ENCODE peak calls at places on chromosomes 1 and 21, in four cellular contexts. I, A, Q and Y are unnamed samples.

GRCh38 chr1:235943581-235944114 is 76.9 kb upstream of the LYST start:
- DNase-seq in I (peak; percentile 98), A (no peak), Q (no peak), Y (no peak)

GRCh38 chr1:109640285-109640865 is 15.5 kb upstream of the GSTM4 start:
- DNase-seq in I (no peak), A (peak; percentile 83), Q (peak; percentile 87), Y (peak; percentile 83)

GRCh38 chr1:27862671-27863551 is 9.4 kb upstream of the THEMIS2 start:
- DNase-seq in I (peak; percentile 92), A (no peak), Q (no peak), Y (peak; percentile 41)

GRCh38 chr1:153348511-153349362 is at the start of gene PGLYRP4:
- DNase-seq in I (no peak), A (no peak), Q (no peak), Y (no peak)

GRCh38 chr1:86957206-86957605 is 42.8 kb downstream of the HS2ST1 start:
- DNase-seq in I (no peak), A (no peak), Q (no peak), Y (no peak)

GRCh38 chr1:154750681-154751665 is 119.1 kb downstream of the KCNN3 start:
- DNase-seq in I (no peak), A (no peak), Q (no peak), Y (no peak)

GRCh38 chr1:110242062-110242461 is 31.9 kb downstream of the KCNC4 start:
- DNase-seq in I (no peak), A (no peak), Q (no peak), Y (no peak)

GRCh38 chr21:29271927-29272333 is 26.8 kb upstream of the BACH1 start:
- DNase-seq in I (no peak), A (no peak), Q (no peak), Y (no peak)

GRCh38 chr1:225526878-225527277 is 99.0 kb upstream of the LBR start:
- DNase-seq in I (no peak), A (no peak), Q (no peak), Y (no peak)

GRCh38 chr1:183097438-183098051 is 74.3 kb downstream of the LAMC1 start:
- DNase-seq in I (peak; percentile 71), A (no peak), Q (no peak), Y (no peak)

GRCh38 chr1:235397733-235398132 is 30.5 kb downstream of the TBCE start:
- DNase-seq in I (peak; percentile 95), A (no peak), Q (no peak), Y (no peak)

GRCh38 chr21:44487831-44488230 is 32.5 kb downstream of the LRRC3 start:
- DNase-seq in I (no peak), A (peak; percentile 11), Q (no peak), Y (no peak)

GRCh38 chr1:211932581-211933010 is 102.0 kb upstream of the LPGAT1 start:
- DNase-seq in I (no peak), A (no peak), Q (no peak), Y (no peak)

GRCh38 chr1:32269744-32270143 is 18.7 kb downstream of the LCK start:
- DNase-seq in I (no peak), A (no peak), Q (no peak), Y (no peak)

GRCh38 chr1:108049083-108049819 is 84.3 kb upstream of the VAV3 start:
- DNase-seq in I (no peak), A (no peak), Q (peak; percentile 31), Y (peak; percentile 8)

GRCh38 chr21:46035809-46036695 is 54.5 kb downstream of the COL6A1 start:
- DNase-seq in I (peak; percentile 82), A (no peak), Q (peak; percentile 73), Y (no peak)
- H3K27ac ChIP-seq in I (no peak overlapping the region), A (no peak overlapping the region), Q (peak overlapping the region; percentile 82), Y (no peak overlapping the region)

DNA sequence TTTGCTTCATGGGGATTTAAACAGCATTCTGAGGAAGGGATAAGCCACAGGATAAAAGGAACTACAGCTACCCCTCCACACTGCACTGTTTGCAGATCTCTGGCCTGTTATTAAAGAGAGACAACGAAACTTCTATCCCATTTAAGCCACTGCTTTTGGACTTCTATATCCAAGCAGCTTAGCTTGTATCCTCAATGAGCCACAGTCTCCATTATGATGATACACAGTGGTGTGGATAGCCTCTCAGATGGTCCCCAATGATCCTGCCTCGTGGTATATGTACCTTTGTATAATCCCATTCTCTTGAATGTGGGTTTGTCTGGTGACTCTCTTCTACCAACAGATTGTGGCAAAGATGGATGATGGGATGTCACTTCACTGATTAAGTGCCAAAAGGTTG is 36.0 kb upstream of the MARK1 start:
- DNase-seq in I (no peak), A (no peak), Q (no peak), Y (no peak)
- H3K27ac ChIP-seq in I (no peak overlapping the region), A (no peak overlapping the region), Q (no peak overlapping the region), Y (no peak overlapping the region)

GRCh38 chr1:151615711-151616504 is 4.1 kb downstream of the SNX27 start:
- DNase-seq in I (no peak), A (no peak), Q (no peak), Y (no peak)

GRCh38 chr1:151618470-151618869 is 6.6 kb downstream of the SNX27 start:
- DNase-seq in I (no peak), A (no peak), Q (no peak), Y (no peak)

GRCh38 chr1:151613275-151613867 is 1.5 kb downstream of the SNX27 start:
- DNase-seq in I (no peak), A (no peak), Q (no peak), Y (no peak)

GRCh38 chr1:151617995-151618394 is 6.1 kb downstream of the SNX27 start:
- DNase-seq in I (no peak), A (no peak), Q (no peak), Y (no peak)

DNA sequence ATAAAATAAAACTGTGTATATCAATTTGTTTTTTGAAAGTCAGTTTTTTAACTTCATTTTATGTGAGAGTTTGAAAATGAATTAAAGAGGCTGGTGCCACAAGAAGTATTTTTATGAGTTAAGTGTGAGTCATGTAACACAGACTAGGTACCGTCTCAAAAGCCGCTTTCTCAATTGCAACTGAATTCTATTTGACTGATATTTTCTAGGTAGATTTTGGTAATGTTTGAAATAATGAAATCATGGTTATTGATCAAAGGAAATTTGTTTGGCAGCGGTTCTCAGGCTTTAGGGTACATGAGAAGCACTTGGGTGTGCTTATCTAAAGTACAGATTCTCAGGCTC is 4.6 kb downstream of the SNX27 start:
- DNase-seq in I (peak; percentile 31), A (no peak), Q (no peak), Y (no peak)
- H3K27ac ChIP-seq in I (peak overlapping the region; percentile 28), A (no peak overlapping the region), Q (no peak overlapping the region), Y (no peak overlapping the region)

DNA sequence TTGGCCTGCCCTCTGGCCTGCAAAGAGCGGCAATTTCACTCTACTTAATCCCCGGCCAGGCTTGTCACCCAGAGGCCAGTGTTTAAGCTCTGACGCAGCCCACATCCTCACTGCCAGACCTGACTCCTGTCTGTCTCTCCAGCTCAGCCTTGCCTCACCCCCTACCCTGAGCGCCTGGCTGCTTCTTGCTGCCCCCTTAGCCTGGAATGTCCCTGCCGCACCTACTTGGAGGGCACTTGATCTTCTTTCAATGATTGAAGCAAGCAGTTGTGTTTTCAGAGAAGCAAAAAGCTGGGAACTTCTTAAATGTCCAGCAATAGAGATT is 87.4 kb upstream of the ZBTB40 start:
- DNase-seq in I (no peak), A (no peak), Q (no peak), Y (no peak)
- H3K27ac ChIP-seq in I (no peak overlapping the region), A (no peak overlapping the region), Q (no peak overlapping the region), Y (no peak overlapping the region)

DNA sequence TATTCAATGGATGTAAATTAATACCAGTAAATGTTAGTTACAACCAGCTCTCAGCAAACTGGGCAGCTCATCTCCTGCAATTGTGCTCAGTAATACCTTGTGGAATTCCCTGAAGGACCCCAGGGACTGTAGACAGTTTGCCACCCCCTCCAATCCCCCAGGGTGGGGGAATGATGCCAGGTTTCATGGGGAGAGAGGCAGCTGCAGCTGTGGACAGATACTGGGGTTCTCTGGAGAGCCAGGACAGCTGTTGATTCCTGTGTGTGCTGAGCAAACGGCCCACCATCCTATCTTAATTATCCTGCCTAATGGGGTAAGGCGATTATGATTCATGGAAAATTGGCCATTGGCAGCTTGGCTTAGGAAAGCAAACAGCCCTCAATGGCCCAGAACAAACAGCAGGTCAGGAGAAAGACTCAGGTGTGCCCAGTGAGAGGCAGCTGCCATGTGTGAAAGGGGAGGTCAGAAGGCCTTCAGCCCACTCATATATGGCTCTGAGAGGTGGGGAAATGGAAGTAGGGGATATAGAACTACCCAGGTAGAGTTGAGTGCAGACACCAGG is 148.9 kb upstream of the CTTNBP2NL start:
- DNase-seq in I (no peak), A (no peak), Q (no peak), Y (no peak)
- H3K27ac ChIP-seq in I (no peak overlapping the region), A (no peak overlapping the region), Q (no peak overlapping the region), Y (no peak overlapping the region)

GRCh38 chr1:206694151-206694550 is 9.4 kb downstream of the MAPKAPK2 start:
- DNase-seq in I (no peak), A (no peak), Q (no peak), Y (no peak)
- H3K27ac ChIP-seq in I (peak overlapping the region; percentile 86), A (no peak overlapping the region), Q (peak overlapping the region; percentile 98), Y (no peak overlapping the region)

GRCh38 chr1:25504706-25505560 is 38.5 kb upstream of the LDLRAP1 start:
- DNase-seq in I (no peak), A (no peak), Q (no peak), Y (no peak)

GRCh38 chr1:25502957-25503356 is 40.4 kb upstream of the LDLRAP1 start:
- DNase-seq in I (peak; percentile 48), A (no peak), Q (no peak), Y (no peak)

GRCh38 chr1:25503551-25504426 is 39.6 kb upstream of the LDLRAP1 start:
- DNase-seq in I (no peak), A (peak; percentile 66), Q (peak; percentile 58), Y (no peak)

GRCh38 chr1:25500694-25501093 is 42.7 kb upstream of the LDLRAP1 start:
- DNase-seq in I (no peak), A (no peak), Q (no peak), Y (no peak)

DNA sequence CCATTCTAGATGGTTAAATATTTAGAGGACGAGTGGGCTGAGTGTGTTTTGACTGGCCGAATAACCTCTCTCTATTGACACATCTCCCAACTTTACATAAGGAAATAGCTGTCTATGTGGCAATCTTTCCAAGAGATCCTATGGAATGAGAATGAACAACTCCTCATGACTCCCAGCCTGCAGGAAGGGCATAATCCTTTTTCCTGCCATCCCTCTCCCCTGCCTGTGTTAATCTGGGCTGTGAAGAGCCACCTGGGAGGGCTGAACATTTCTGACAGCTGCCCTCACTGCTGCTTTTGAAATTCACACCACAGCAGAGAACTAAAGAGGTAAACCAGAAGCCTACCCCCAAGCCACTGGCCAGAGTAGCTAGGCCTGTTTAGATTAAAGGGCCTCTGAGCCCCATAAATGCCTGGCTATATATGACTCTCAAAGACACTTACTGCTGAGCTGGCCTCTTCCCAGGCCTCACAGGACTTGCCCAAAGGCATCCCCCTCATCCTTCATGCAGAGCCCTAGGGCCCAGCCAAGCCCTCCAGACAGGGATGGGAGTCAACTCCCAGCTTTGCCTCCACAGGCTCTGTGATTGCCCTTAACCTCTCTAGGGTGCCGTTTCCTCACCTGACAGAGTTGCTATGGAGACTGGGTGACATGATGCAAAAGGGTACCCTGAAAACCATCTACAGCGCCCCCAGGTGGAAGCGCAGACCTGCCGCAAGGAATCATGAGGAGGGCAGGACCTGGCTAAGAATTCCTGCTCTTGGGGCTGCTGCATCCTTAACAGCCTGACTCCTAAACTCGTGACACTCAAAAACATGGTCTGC is 42.0 kb upstream of the LDLRAP1 start:
- DNase-seq in I (peak; percentile 25), A (no peak), Q (no peak), Y (no peak)
- H3K27ac ChIP-seq in I (no peak overlapping the region), A (no peak overlapping the region), Q (no peak overlapping the region), Y (no peak overlapping the region)

DNA sequence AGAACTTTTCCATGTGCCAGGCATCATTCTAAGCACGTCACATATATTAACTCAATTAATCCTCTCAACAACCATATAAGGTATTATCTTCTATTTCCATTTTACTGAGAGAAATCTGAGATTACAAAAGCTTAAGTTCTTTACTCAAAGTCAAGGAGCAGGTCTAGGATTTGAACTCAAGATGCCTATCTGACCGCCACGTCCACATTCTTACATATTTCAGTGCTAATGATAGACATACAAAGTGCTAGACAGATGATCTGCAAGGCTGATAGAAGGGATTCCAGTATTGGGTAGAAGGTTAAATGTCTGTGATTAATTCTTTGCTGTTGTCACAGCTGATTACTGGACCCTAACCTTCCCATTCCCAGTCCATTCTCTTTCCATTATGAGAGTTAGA is 4.4 kb downstream of the ATP5PB start:
- DNase-seq in I (no peak), A (no peak), Q (no peak), Y (no peak)
- H3K27ac ChIP-seq in I (no peak overlapping the region), A (no peak overlapping the region), Q (no peak overlapping the region), Y (no peak overlapping the region)